ENCODE peak calls at places on chromosomes 2 and 18, in four cellular contexts. U is SJSA1, Q is IMR-90, V is fibroblast of lung. I is an unnamed sample.

GRCh38 chr18:79941473-79942119 is 9.9 kb downstream of the SLC66A2 start:
- DNase-seq in U (no peak), Q (no peak), V (no peak), I (no peak)

GRCh38 chr2:74424139-74424992 is 2.8 kb downstream of the WDR54 start:
- DNase-seq in U (no peak), Q (no peak), V (no peak), I (no peak)

GRCh38 chr2:195477248-195477995 is 179.6 kb upstream of the SLC39A10 start:
- DNase-seq in U (peak), Q (peak), V (peak), I (peak)

GRCh38 chr2:232927041-232927792 is 57.2 kb downstream of the SNORC start:
- DNase-seq in U (peak), Q (no peak), V (peak), I (no peak)

GRCh38 chr2:47083886-47084682 is 71.0 kb downstream of the STPG4 start:
- DNase-seq in U (no peak), Q (no peak), V (no peak), I (no peak)

GRCh38 chr2:105934467-105934866 is 189.8 kb downstream of the NCK2 start:
- DNase-seq in U (no peak), Q (no peak), V (no peak), I (no peak)

GRCh38 chr2:150400849-150401248 is 86.6 kb downstream of the RND3 start:
- DNase-seq in U (no peak), Q (no peak), V (no peak), I (no peak)

GRCh38 chr18:55833543-55833942 is 245.6 kb upstream of the TCF4 start:
- DNase-seq in U (peak), Q (peak), V (peak), I (peak)

GRCh38 chr18:36284671-36285295 is 12.7 kb upstream of the FHOD3 start:
- DNase-seq in U (peak), Q (peak), V (peak), I (peak)

GRCh38 chr2:106143495-106144215 is 50.4 kb downstream of the UXS1 start:
- DNase-seq in U (no peak), Q (no peak), V (no peak), I (no peak)

GRCh38 chr2:46702537-46702936 is 213.1 kb downstream of the MCFD2 start:
- DNase-seq in U (no peak), Q (no peak), V (no peak), I (no peak)

GRCh38 chr2:46379213-46380037 is 82.2 kb downstream of the EPAS1 start:
- DNase-seq in U (no peak), Q (peak), V (peak), I (no peak)

GRCh38 chr18:23238651-23239349 is 103.5 kb downstream of the CABLES1 start:
- DNase-seq in U (no peak), Q (peak), V (peak), I (peak)

GRCh38 chr2:64453710-64454315 is at the start of gene LGALSL:
- DNase-seq in U (no peak), Q (peak), V (peak), I (peak)

GRCh38 chr2:134080759-134081158 is 173.1 kb upstream of the MGAT5 start:
- DNase-seq in U (no peak), Q (no peak), V (no peak), I (no peak)

GRCh38 chr18:7116832-7117389 is 686 bp downstream of the LAMA1 start:
- DNase-seq in U (peak), Q (no peak), V (peak), I (no peak)

GRCh38 chr2:17672583-17673317 is 80.9 kb downstream of the SMC6 start:
- DNase-seq in U (peak), Q (peak), V (peak), I (peak)

GRCh38 chr2:207035855-207036254 is 96.5 kb downstream of the CPO start:
- DNase-seq in U (no peak), Q (no peak), V (no peak), I (no peak)

GRCh38 chr2:178230396-178230795 is 36.1 kb downstream of the OSBPL6 start:
- DNase-seq in U (no peak), Q (no peak), V (no peak), I (no peak)

GRCh38 chr18:79988925-79989361 is 580 bp upstream of the TXNL4A start:
- DNase-seq in U (no peak), Q (peak), V (peak), I (peak)

GRCh38 chr18:45050712-45051639 is 370.3 kb downstream of the SETBP1 start:
- DNase-seq in U (peak), Q (peak), V (peak), I (peak)

GRCh38 chr2:63840081-63840784 is 1.5 kb upstream of the UGP2 start:
- DNase-seq in U (no peak), Q (no peak), V (no peak), I (no peak)

GRCh38 chr2:201298462-201298861 is 38.1 kb downstream of the CASP8 start:
- DNase-seq in U (no peak), Q (peak), V (peak), I (peak)

GRCh38 chr2:170152421-170152820 is 25.5 kb upstream of the MYO3B start:
- DNase-seq in U (no peak), Q (no peak), V (no peak), I (no peak)

GRCh38 chr2:233368756-233369155 is 14.5 kb downstream of the DGKD start:
- DNase-seq in U (no peak), Q (no peak), V (no peak), I (no peak)

GRCh38 chr2:108909917-108910515 is 79.0 kb downstream of the EDAR start:
- DNase-seq in U (no peak), Q (no peak), V (no peak), I (no peak)

GRCh38 chr2:170014769-170015168 is 163.2 kb upstream of the MYO3B start:
- DNase-seq in U (no peak), Q (no peak), V (no peak), I (no peak)

GRCh38 chr2:222960126-222960525 is 91.9 kb upstream of the KCNE4 start:
- DNase-seq in U (no peak), Q (peak), V (peak), I (peak)

GRCh38 chr18:9516437-9517064 is 41.2 kb downstream of the RALBP1 start:
- DNase-seq in U (peak), Q (peak), V (peak), I (no peak)

GRCh38 chr18:43805646-43806194 is 528.4 kb upstream of the SYT4 start:
- DNase-seq in U (no peak), Q (no peak), V (peak), I (no peak)

GRCh38 chr2:8296340-8296739 is 385.5 kb upstream of the ID2 start:
- DNase-seq in U (no peak), Q (no peak), V (no peak), I (no peak)

GRCh38 chr2:105518897-105519296 is 120.0 kb upstream of the FHL2 start:
- DNase-seq in U (no peak), Q (no peak), V (no peak), I (no peak)

GRCh38 chr2:219119422-219120043 is 41.1 kb downstream of the NHEJ1 start:
- DNase-seq in U (no peak), Q (peak), V (peak), I (peak)

GRCh38 chr2:165149439-165149838 is 54.4 kb downstream of the SCN3A start:
- DNase-seq in U (no peak), Q (no peak), V (no peak), I (no peak)

GRCh38 chr2:238092486-238093035 is 7.6 kb upstream of the ESPNL start:
- DNase-seq in U (no peak), Q (no peak), V (no peak), I (no peak)

GRCh38 chr2:238094438-238095022 is 5.6 kb upstream of the ESPNL start:
- DNase-seq in U (no peak), Q (no peak), V (no peak), I (no peak)

GRCh38 chr2:238090887-238091286 is 9.3 kb upstream of the ESPNL start:
- DNase-seq in U (no peak), Q (no peak), V (no peak), I (no peak)

GRCh38 chr2:238093181-238094140 is 6.7 kb upstream of the ESPNL start:
- DNase-seq in U (no peak), Q (no peak), V (no peak), I (no peak)

GRCh38 chr2:238091426-238092060 is 8.6 kb upstream of the ESPNL start:
- DNase-seq in U (no peak), Q (no peak), V (no peak), I (no peak)
- H3K27ac ChIP-seq in U (no peak), Q (no peak), V (no peak), I (no peak)

GRCh38 chr2:15913146-15913545 is 27.2 kb upstream of the MYCN start:
- DNase-seq in U (peak), Q (no peak), V (no peak), I (no peak)
- H3K27ac ChIP-seq in U (no peak), Q (no peak), V (no peak), I (no peak)

GRCh38 chr2:42935692-42936631 is 143.6 kb upstream of the HAAO start:
- DNase-seq in U (no peak), Q (no peak), V (no peak), I (no peak)
- H3K27ac ChIP-seq in U (no peak), Q (no peak), V (no peak), I (no peak)

DNA sequence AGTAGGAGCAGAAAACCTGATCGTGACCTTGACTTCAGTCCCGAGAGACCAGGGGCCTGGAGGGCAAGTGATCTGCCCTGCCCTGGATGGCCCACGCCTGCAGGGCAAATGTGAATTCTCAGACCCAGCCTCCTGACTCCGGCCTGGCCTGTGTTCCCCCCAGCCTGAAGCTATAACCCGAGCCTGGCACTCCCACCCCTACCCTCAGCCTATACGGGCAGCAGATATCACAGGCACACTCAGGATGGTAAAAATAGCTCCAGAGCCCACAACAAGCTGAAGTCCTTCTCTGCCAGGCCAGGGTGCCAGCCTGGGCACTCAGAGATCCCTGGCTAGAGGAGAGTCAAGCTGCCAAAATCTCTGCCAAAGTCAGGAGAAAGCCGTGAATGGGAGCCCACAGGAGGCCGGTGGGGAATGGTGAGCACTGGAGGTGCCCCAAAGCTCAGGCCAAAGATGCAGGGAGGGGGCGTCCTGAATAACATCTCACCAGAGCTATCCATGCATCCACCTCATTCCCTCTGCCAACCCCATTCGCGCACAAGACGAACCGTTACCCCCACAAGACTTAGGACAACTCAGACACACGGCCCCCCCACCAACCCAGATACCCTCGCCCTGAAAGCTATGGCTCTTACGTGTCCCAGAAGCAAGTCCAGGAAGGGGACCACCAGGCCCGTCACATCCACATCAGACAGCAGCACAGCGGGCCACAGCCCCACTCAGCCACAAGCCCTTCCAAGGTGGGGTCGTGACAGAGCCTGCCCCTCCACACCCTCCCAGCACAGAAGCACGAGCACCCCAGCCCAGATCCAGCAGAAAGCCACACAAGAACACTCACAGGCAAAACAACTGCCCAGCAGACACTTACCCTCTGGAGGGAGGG is 144.9 kb downstream of the TNS1 start:
- DNase-seq in U (no peak), Q (no peak), V (no peak), I (no peak)
- H3K27ac ChIP-seq in U (no peak), Q (peak), V (no peak), I (no peak)

GRCh38 chr2:102141915-102142828 is at the start of gene IL1R1:
- DNase-seq in U (peak), Q (peak), V (peak), I (peak)

GRCh38 chr2:102145107-102145506 is 2.6 kb downstream of the IL1R1 start:
- DNase-seq in U (no peak), Q (no peak), V (no peak), I (no peak)

GRCh38 chr2:102144128-102144527 is 1.6 kb downstream of the IL1R1 start:
- DNase-seq in U (no peak), Q (no peak), V (no peak), I (no peak)

GRCh38 chr2:102142829-102143449 is 393 bp downstream of the IL1R1 start:
- DNase-seq in U (peak), Q (peak), V (peak), I (no peak)

GRCh38 chr2:102143450-102143985 is 972 bp downstream of the IL1R1 start:
- DNase-seq in U (no peak), Q (peak), V (peak), I (no peak)
- H3K27ac ChIP-seq in U (no peak), Q (peak), V (peak), I (peak)

DNA sequence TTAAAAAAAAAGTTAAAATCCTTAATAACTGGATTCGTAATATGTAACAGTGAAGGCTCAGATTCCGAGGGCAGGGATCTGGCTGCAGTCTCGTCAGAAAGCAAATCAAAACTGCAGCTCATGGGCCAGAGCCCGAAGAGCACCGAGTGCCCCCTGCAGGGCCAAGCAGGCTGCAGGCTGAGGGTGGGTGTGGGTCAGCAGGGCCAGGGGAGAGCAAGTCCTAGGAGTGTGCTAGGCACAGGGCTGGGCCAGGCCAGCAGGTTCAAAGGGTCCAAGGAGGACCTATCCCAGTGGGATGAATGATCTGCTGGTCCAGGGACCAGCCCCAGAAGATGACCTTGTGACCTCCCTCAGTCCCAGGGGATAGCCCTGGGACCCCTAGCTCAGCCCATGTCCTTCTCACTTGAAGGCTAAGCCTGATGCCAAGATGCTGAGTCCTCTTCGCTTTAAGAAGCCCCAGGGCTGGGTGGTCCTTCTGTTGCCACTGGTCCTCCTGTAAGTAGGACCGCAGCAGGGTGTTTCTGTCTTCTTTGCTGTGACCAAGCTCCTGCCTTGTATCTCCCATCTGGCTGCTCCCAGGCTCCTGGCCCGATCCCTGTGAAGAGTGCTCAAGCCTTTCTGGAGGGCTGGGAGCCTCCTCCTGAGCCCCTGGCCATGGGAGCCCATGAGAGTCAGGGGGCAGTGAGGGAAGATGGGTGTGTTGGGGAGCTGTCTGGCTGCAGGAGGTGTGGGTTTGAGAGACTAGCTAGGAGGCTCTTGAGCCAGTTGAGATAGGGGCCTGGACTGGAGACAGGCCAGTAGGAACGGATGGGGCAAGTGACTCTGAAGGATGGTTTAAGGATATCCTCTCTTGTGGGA is 150.7 kb downstream of the DYSF start:
- DNase-seq in U (no peak), Q (no peak), V (no peak), I (no peak)
- H3K27ac ChIP-seq in U (no peak), Q (no peak), V (no peak), I (no peak)

DNA sequence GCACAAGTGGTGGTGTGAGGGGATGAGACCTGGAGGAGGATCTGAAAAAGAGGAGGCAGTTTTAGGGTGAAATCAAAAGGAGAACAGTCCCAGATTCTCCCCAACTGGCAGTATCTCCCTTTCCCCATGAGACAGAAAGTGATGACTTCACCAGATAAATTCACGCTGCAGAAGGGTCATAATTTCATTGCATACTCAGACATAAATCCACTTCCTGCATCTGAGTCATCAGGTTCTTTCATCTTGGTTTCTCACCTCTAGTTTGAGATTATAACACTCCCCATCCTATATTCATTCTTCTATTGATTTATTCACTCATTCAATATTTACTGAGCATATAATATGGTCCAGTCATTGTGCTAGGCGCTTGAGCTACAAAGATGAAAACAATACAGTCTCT is 64.7 kb downstream of the CCDC148 start:
- DNase-seq in U (no peak), Q (peak), V (peak), I (peak)
- H3K27ac ChIP-seq in U (no peak), Q (no peak), V (no peak), I (peak)

GRCh38 chr2:66840321-66841014 is 405.5 kb downstream of the MEIS1 start:
- DNase-seq in U (no peak), Q (peak), V (no peak), I (no peak)
- H3K27ac ChIP-seq in U (peak), Q (peak), V (peak), I (peak)